ENCODE peak calls at places on chromosomes 1 and 21, in six cellular contexts. I is GM20000; M is AG04450; W is transverse colon; D is activated T-helper 9 cell treated with anti-CD3 and anti-CD28 coated beads, Interleukin-2, amount 50 U/mL, for 16 hours; H is T-helper 9 cell. N is an unnamed sample.

GRCh38 chr1:225848044-225848955 is 33.9 kb downstream of the TMEM63A start:
- DNase-seq in I (peak; percentile 67), M (no peak), W (no peak), D (no peak), H (no peak), N (no peak)

GRCh38 chr1:153661111-153661708 is 2.7 kb downstream of the SNAPIN start:
- DNase-seq in I (no peak), M (no peak), W (no peak), D (no peak), H (no peak), N (no peak)

GRCh38 chr1:25502957-25503356 is 40.4 kb upstream of the LDLRAP1 start:
- DNase-seq in I (no peak), M (peak; percentile 38), W (no peak), D (no peak), H (no peak), N (no peak)

GRCh38 chr1:44326066-44326701 is 28.9 kb downstream of the ERI3 start:
- DNase-seq in I (no peak), M (no peak), W (no peak), D (no peak), H (no peak), N (no peak)

GRCh38 chr1:32539584-32540571 is 651 bp downstream of the ZBTB8A start:
- DNase-seq in I (peak; percentile 79), M (no peak), W (peak; percentile 44), D (no peak), H (no peak), N (peak; percentile 35)

GRCh38 chr1:23756676-23757075 is 13.4 kb downstream of the ELOA start:
- DNase-seq in I (no peak), M (no peak), W (no peak), D (no peak), H (no peak), N (no peak)

GRCh38 chr1:41045740-41046139 is 24.2 kb upstream of the SLFNL1 start:
- DNase-seq in I (no peak), M (no peak), W (peak; percentile 51), D (no peak), H (no peak), N (peak; percentile 14)

GRCh38 chr21:26167593-26167992 is 3.0 kb downstream of the APP start:
- DNase-seq in I (no peak), M (no peak), W (no peak), D (no peak), H (no peak), N (no peak)

GRCh38 chr1:111615874-111616715 is 3.5 kb upstream of the RAP1A start:
- DNase-seq in I (peak; percentile 82), M (no peak), W (no peak), D (peak; percentile 28), H (no peak), N (no peak)

GRCh38 chr1:164637461-164638375 is 78.7 kb downstream of the PBX1 start:
- DNase-seq in I (no peak), M (peak; percentile 27), W (no peak), D (no peak), H (no peak), N (no peak)

GRCh38 chr1:58781541-58782307 is 2.1 kb downstream of the JUN start:
- DNase-seq in I (peak; percentile 47), M (no peak), W (peak; percentile 77), D (peak; percentile 38), H (peak; percentile 49), N (peak; percentile 77)

N was measured in thyroid gland.